ENCODE peak calls at places on chromosomes 4 and X, in four cellular contexts. One of them, this sample, is unnamed.
A peak's percentile ranks its signal among the peaks of the same experiment; 100 is the strongest.

GRCh38 chr4:11843927-11844326 is 415.2 kb upstream of the HS3ST1 start:
- DNase-seq in transverse colon: no peak
- DNase-seq in thyroid gland: no peak
- DNase-seq in A549: no peak
- DNase-seq in this sample: no peak

GRCh38 chrX:68511255-68511654 is 12.4 kb downstream of the YIPF6 start:
- DNase-seq in transverse colon: peak; percentile 18
- DNase-seq in thyroid gland: no peak
- DNase-seq in A549: peak; percentile 7
- DNase-seq in this sample: peak; percentile 18

GRCh38 chr4:76545161-76545884 is 110.3 kb downstream of the SHROOM3 start:
- DNase-seq in transverse colon: no peak
- DNase-seq in A549: no peak
- DNase-seq in thyroid gland: no peak
- DNase-seq in this sample: no peak

GRCh38 chr4:68451246-68452211 is 4.3 kb downstream of the TMPRSS11E start:
- DNase-seq in transverse colon: no peak
- DNase-seq in A549: no peak
- DNase-seq in thyroid gland: no peak
- DNase-seq in this sample: no peak

GRCh38 chrX:129693343-129693742 is 38.6 kb upstream of the APLN start:
- DNase-seq in thyroid gland: no peak
- DNase-seq in transverse colon: no peak
- DNase-seq in A549: no peak
- DNase-seq in this sample: no peak

GRCh38 chr4:179027569-179027968 is 1585.3 kb upstream of the AGA start:
- DNase-seq in transverse colon: no peak
- DNase-seq in thyroid gland: no peak
- DNase-seq in A549: no peak
- DNase-seq in this sample: no peak

GRCh38 chr4:71241467-71242401 is 97.1 kb upstream of the SLC4A4 start:
- DNase-seq in transverse colon: no peak
- DNase-seq in A549: no peak
- DNase-seq in thyroid gland: peak; percentile 69
- DNase-seq in this sample: peak; percentile 49

GRCh38 chr4:75769044-75769443 is 44.7 kb downstream of the USO1 start:
- DNase-seq in transverse colon: no peak
- DNase-seq in thyroid gland: no peak
- DNase-seq in A549: no peak
- DNase-seq in this sample: no peak

GRCh38 chr4:105210901-105211300 is 64.2 kb downstream of the TET2 start:
- DNase-seq in transverse colon: no peak
- DNase-seq in thyroid gland: no peak
- DNase-seq in A549: no peak
- DNase-seq in this sample: no peak

GRCh38 chr4:156685308-156685707 is 286.3 kb downstream of the PDGFC start:
- DNase-seq in thyroid gland: no peak
- DNase-seq in A549: no peak
- DNase-seq in transverse colon: no peak
- DNase-seq in this sample: no peak

GRCh38 chrX:76159453-76159852 is 13.4 kb upstream of the PBDC1 start:
- DNase-seq in A549: no peak
- DNase-seq in transverse colon: no peak
- DNase-seq in thyroid gland: no peak
- DNase-seq in this sample: no peak

GRCh38 chrX:38560776-38561125 is 591 bp upstream of the TSPAN7 start:
- DNase-seq in thyroid gland: no peak
- DNase-seq in A549: no peak
- DNase-seq in transverse colon: no peak
- DNase-seq in this sample: no peak

GRCh38 chr4:48858130-48858529 is 27.2 kb downstream of the OCIAD1 start:
- DNase-seq in A549: no peak
- DNase-seq in thyroid gland: no peak
- DNase-seq in transverse colon: no peak
- DNase-seq in this sample: no peak

GRCh38 chrX:30309139-30309571 is at the start of gene NR0B1:
- DNase-seq in A549: peak; percentile 46
- DNase-seq in thyroid gland: no peak
- DNase-seq in transverse colon: no peak
- DNase-seq in this sample: peak; percentile 11

GRCh38 chr4:183912585-183912984 is 7.5 kb downstream of the STOX2 start:
- DNase-seq in thyroid gland: no peak
- DNase-seq in A549: no peak
- DNase-seq in transverse colon: no peak
- DNase-seq in this sample: no peak

GRCh38 chr4:158169516-158169915 is 3.3 kb downstream of the GASK1B start:
- DNase-seq in transverse colon: no peak
- DNase-seq in A549: no peak
- DNase-seq in thyroid gland: no peak
- DNase-seq in this sample: no peak

DNA sequence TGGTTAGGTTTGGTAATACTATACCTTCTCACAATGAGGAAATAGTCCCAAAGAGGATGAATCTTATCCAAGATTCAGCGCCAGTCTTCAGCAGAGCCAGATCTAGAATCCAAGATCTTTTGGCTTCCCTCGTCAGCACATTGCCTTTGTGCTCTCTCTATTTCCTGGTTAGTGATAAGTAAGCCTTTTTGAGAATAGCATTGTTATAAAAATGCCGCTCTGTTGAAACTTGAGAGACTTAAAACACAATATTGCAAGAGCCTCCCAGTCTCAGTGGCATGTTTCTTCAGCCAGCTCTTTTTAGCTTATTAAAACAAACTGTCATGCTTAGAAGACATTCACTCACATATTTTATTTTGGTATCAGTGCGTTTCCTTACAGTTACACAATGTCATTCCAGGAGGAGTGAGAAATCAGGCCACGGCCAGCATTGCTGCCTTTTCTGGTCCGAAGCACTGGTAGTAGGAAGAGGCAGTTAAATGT is 141.4 kb downstream of the KLHL8 start:
- DNase-seq in thyroid gland: no peak
- DNase-seq in transverse colon: no peak
- DNase-seq in A549: no peak
- DNase-seq in this sample: no peak
- H3K27ac ChIP-seq in thyroid gland: peak overlapping the region; percentile 64
- H3K27ac ChIP-seq in transverse colon: peak overlapping the region; percentile 67
- H3K27ac ChIP-seq in A549: no peak overlapping the region
- H3K27ac ChIP-seq in this sample: peak overlapping the region; percentile 73

DNA sequence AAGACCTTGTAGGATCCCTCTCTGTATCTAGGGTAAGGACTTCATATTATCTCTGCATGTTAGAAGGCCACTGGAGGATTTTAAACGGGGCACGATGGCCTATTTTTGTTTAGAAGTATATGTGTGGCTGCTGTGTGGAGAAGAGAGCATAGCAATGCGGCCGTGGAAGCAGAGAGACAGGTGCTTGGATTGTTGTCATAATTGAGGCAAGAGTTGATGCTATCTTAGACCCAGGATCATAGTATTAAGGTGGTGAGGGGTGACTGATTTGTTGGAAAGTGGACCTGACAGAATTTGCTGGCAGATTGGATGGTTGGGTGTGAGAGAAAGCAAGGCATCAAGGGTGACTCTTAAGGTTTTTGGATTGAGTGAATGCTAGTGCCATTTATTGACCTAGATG is 63.4 kb downstream of the CCKAR start:
- DNase-seq in transverse colon: no peak
- DNase-seq in thyroid gland: no peak
- DNase-seq in A549: no peak
- DNase-seq in this sample: no peak
- TF ChIP-seq POLR2A in transverse colon: no peak
- TF ChIP-seq POLR2A in thyroid gland: no peak
- TF ChIP-seq POLR2A in A549: no peak
- TF ChIP-seq POLR2A in this sample: no peak

DNA sequence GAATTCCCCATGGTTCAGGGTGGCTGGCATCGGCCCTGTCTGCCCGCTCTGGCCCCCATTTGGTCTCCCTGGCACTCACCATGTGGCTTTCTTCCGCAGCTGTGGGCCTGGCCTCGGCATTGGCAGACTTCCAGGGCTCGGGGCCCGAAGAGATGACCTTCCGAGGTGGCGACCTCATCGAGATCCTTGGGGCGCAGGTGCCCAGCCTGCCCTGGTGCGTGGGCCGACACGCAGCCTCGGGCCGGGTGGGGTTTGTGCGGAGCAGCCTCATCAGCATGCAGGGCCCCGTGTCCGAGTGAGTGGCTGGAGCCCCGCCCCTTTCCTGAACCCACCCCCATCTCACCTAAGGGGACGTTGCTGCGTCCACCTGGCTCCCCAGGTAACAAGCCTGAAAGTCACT is 20.1 kb downstream of the SH3TC1 start:
- DNase-seq in transverse colon: no peak
- DNase-seq in thyroid gland: no peak
- DNase-seq in A549: no peak
- DNase-seq in this sample: no peak
- H3K27ac ChIP-seq in transverse colon: no peak overlapping the region
- H3K27ac ChIP-seq in thyroid gland: no peak overlapping the region
- H3K27ac ChIP-seq in A549: no peak overlapping the region
- H3K27ac ChIP-seq in this sample: no peak overlapping the region

DNA sequence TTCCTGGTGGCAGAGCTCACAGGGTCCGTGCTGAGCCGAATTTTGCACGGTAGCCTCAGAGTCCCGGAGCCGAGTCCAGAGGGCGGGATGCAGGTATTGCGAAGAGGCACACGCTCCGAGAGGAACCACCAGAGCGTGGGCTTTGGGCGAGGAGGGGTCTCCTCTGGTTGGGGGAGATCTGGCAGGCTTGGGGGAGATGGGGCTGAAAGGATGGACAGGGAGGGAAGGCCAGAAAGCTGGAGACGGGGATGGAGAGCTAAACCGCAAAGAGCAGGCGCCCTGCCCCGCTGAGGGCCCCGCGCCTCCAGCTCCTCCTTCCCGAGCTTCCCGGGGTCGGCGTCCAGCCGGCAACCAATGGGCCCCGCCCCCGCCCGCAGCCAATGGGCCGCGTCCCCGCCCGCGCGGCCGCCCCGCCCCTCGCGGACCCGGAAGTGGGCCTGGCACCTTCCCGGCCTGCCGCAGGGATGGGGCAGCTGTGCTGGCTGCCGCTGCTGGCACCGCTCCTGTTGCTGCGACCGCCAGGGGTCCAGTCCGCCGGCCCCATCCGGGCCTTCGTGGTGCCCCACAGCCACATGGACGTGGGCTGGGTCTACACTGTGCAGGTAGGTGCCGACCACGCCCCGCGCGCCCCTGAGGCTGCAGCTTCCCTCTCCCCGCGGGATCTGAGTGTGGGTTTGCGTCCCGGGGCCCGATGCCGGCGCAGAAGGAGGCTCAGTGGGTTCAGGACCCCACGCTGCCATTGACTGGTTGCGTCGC is at the start of gene MAN2B2:
- DNase-seq in thyroid gland: peak; percentile 90
- DNase-seq in transverse colon: peak; percentile 93
- DNase-seq in A549: peak; percentile 78
- DNase-seq in this sample: peak; percentile 91
- TF ChIP-seq POLR2A in thyroid gland: peak; percentile 33
- TF ChIP-seq POLR2A in transverse colon: peak; percentile 74
- TF ChIP-seq POLR2A in A549: peak; percentile 85
- TF ChIP-seq POLR2A in this sample: peak; percentile 80

GRCh38 chr4:8165374-8165896 is 6.8 kb upstream of the ABLIM2 start:
- DNase-seq in thyroid gland: no peak
- DNase-seq in A549: no peak
- DNase-seq in transverse colon: no peak
- DNase-seq in this sample: no peak
- H3K27ac ChIP-seq in thyroid gland: no peak overlapping the region
- H3K27ac ChIP-seq in A549: no peak overlapping the region
- H3K27ac ChIP-seq in transverse colon: no peak overlapping the region
- H3K27ac ChIP-seq in this sample: no peak overlapping the region

GRCh38 chr4:17614416-17615299 is at the start of gene MED28:
- DNase-seq in transverse colon: peak; percentile 97
- DNase-seq in thyroid gland: peak; percentile 98
- DNase-seq in A549: peak; percentile 88
- DNase-seq in this sample: peak; percentile 98
- TF ChIP-seq POLR2A in transverse colon: peak; percentile 92
- TF ChIP-seq POLR2A in thyroid gland: peak; percentile 15
- TF ChIP-seq POLR2A in A549: peak; percentile 77
- TF ChIP-seq POLR2A in this sample: peak; percentile 93

DNA sequence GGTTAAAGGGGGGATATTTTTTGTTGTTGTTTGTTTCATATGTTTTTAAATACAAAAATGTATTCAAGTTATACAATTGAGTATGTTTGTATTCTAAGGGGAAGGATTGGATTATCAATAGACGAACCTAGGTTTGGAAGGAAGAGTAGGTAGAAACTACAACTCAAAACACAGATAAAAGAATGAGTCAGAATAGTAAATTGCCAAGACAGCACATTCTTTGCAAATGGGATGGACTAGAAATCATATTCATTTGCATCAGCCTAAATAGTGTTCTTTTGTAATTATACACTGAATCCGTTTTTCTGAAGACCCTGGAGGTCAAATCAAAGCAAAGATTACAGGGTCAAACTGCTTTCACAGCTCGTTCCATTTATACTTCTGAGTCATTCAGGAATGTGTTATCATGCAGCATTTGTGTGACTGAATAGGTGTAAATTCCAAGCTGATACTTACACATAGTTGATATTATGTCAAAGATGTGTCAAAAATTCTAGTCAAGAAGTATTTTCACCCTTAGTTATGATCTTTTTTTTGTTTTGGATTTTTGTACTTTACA is 273.3 kb upstream of the FAT4 start:
- DNase-seq in transverse colon: no peak
- DNase-seq in A549: no peak
- DNase-seq in thyroid gland: no peak
- DNase-seq in this sample: no peak
- H3K27ac ChIP-seq in transverse colon: no peak overlapping the region
- H3K27ac ChIP-seq in A549: no peak overlapping the region
- H3K27ac ChIP-seq in thyroid gland: no peak overlapping the region
- H3K27ac ChIP-seq in this sample: no peak overlapping the region

This sample was measured in body of pancreas.